ENCODE peak calls at places on chromosomes 2 and 18, in eight cellular contexts. J is neural crest cell; H is tibial artery; F is activated B cell treated with CpG ODN at 0.5 μM for 24 hours; T is fibroblast of lung; Q is choroid plexus epithelial cell; B is Calu3; X is CD4-positive, alpha-beta T cell. P is an unnamed sample.

GRCh38 chr18:48711651-48712486 is 173.0 kb downstream of the CTIF start:
- DNase-seq in J (no peak), H (no peak), F (no peak), T (peak), Q (peak), B (peak), X (no peak), P (peak)

GRCh38 chr2:105647731-105648130 is 97.0 kb upstream of the NCK2 start:
- DNase-seq in J (no peak), H (no peak), F (no peak), T (no peak), Q (no peak), B (no peak), X (no peak), P (no peak)

GRCh38 chr18:47118986-47119385 is 31.3 kb downstream of the HDHD2 start:
- DNase-seq in J (no peak), H (no peak), F (no peak), T (no peak), Q (no peak), B (no peak), X (no peak), P (peak)

GRCh38 chr2:102043560-102043959 is 51.8 kb downstream of the IL1R2 start:
- DNase-seq in J (no peak), H (no peak), F (no peak), T (no peak), Q (no peak), B (no peak), X (no peak), P (no peak)

GRCh38 chr2:53740170-53740569 is 27.4 kb upstream of the CHAC2 start:
- DNase-seq in J (no peak), H (no peak), F (no peak), T (peak), Q (peak), B (no peak), X (no peak), P (peak)

GRCh38 chr2:197851451-197851850 is 47.1 kb downstream of the PLCL1 start:
- DNase-seq in J (no peak), H (no peak), F (no peak), T (no peak), Q (peak), B (no peak), X (no peak), P (no peak)

GRCh38 chr18:55862693-55863485 is 274.9 kb upstream of the TCF4 start:
- DNase-seq in J (no peak), H (no peak), F (no peak), T (no peak), Q (no peak), B (no peak), X (no peak), P (no peak)

GRCh38 chr18:23605941-23606340 is 19.6 kb upstream of the NPC1 start:
- DNase-seq in J (no peak), H (no peak), F (no peak), T (no peak), Q (no peak), B (no peak), X (no peak), P (no peak)

GRCh38 chr2:205273627-205274026 is 408.7 kb upstream of the NRP2 start:
- DNase-seq in J (no peak), H (no peak), F (no peak), T (no peak), Q (no peak), B (peak), X (no peak), P (no peak)

GRCh38 chr2:240129311-240129710 is 6.8 kb downstream of the COPS9 start:
- DNase-seq in J (no peak), H (peak), F (no peak), T (no peak), Q (no peak), B (no peak), X (no peak), P (no peak)

GRCh38 chr2:229921101-229921891 is 513 bp downstream of the TRIP12 start:
- DNase-seq in J (peak), H (peak), F (no peak), T (peak), Q (peak), B (peak), X (peak), P (peak)

GRCh38 chr2:27182346-27182745 is 29.5 kb upstream of the ATRAID start:
- DNase-seq in J (no peak), H (no peak), F (no peak), T (peak), Q (peak), B (no peak), X (no peak), P (peak)

DNA sequence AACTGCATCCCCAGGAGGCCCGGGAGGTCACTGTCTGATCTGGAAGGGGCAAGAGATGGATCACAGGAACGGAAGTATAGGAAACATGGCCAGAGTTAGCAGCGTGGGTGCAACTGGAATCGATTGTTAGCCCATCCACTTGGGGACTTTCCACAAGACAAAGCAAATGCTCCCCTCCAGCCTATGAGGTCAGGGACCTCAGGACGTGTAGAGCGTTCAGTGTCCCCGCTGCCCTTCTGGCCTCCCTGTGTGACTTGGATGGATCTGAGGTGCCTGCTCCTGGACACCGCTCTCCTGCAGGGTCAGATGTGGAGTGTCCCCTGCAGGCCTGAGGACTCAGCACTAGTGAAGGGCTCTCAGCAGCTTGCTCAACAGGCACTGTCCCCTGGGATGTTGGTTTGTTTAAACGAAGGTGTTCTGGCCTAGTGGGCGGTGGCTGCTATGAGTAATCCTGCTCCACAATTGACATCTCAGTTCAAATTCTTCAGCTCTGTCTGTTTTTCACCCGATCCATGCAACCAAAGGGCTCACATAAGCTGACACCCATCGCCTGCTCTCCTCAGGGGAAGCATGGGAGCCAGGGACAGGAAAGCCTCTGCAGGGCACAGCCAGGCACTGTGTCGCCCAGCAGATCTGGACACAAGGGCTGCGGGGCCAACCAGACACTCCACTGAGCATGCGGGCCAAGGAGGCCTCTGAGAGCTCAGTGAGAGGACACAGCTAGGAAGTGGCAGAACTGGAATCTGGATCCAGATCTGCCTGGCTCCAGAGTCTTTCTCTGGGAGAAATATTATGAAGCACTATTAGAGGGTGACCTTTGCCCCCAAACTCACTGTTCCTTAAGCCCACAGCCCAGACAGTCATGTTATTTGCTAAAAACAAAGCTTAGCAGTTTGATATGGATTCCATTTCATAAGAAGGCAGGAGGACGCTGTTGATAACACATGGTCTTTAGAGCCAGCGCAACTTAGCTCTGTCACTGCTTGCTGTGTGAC is 78.5 kb downstream of the RHOB start:
- DNase-seq in J (no peak), H (peak), F (peak), T (peak), Q (peak), B (peak), X (no peak), P (peak)
- TF ChIP-seq CTCF in J (no peak), H (peak), F (no peak), T (no peak), Q (peak), B (no peak), X (no peak), P (peak)

GRCh38 chr2:100818606-100819364 is 1.2 kb upstream of the NPAS2 start:
- DNase-seq in J (peak), H (no peak), F (no peak), T (peak), Q (peak), B (peak), X (no peak), P (peak)
- TF ChIP-seq CTCF in J (peak), H (peak), F (no peak), T (peak), Q (peak), B (peak), X (no peak), P (peak)

GRCh38 chr2:16050261-16051045 is 110.1 kb downstream of the MYCN start:
- DNase-seq in J (no peak), H (no peak), F (no peak), T (no peak), Q (no peak), B (no peak), X (no peak), P (no peak)
- TF ChIP-seq CTCF in J (no peak), H (no peak), F (no peak), T (no peak), Q (no peak), B (no peak), X (no peak), P (no peak)

GRCh38 chr2:241941691-241942301 is 72.3 kb downstream of the RTP5 start:
- DNase-seq in J (no peak), H (no peak), F (no peak), T (no peak), Q (no peak), B (no peak), X (no peak), P (no peak)

GRCh38 chr2:241939541-241939940 is 70.0 kb downstream of the RTP5 start:
- DNase-seq in J (no peak), H (no peak), F (no peak), T (no peak), Q (no peak), B (no peak), X (no peak), P (no peak)

GRCh38 chr2:241943209-241943850 is 73.8 kb downstream of the RTP5 start:
- DNase-seq in J (no peak), H (no peak), F (no peak), T (no peak), Q (no peak), B (no peak), X (no peak), P (no peak)

GRCh38 chr2:241942416-241943208 is 73.1 kb downstream of the RTP5 start:
- DNase-seq in J (no peak), H (no peak), F (no peak), T (no peak), Q (no peak), B (no peak), X (no peak), P (no peak)

DNA sequence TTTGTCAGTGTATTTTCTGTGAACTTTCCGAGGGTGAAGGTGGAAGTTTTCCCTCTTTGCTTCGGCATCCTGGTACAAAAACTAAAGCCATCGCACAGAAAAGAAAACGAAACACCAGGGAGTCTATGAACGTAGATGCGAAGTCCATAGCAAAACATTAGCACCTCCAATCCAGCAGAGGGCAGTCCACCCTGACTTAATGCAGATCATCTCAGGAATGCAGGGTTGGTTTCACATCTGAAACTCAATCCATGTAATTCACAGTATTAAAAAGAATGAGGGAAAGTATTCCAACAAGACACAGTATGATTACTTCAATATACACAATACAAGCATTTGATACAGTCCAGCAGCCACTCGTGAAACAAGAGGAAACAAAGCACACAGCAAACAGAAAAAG is 70.8 kb downstream of the RTP5 start:
- DNase-seq in J (no peak), H (no peak), F (no peak), T (no peak), Q (peak), B (no peak), X (no peak), P (no peak)
- TF ChIP-seq CTCF in J (peak), H (no peak), F (no peak), T (peak), Q (peak), B (no peak), X (no peak), P (peak)

P was measured in astrocyte of the spinal cord.